ENCODE peak calls at places on chromosome 17, in nine cellular contexts. One of them, this sample, is unnamed.
A peak's percentile ranks its signal among the peaks of the same experiment; 100 is the strongest.

GRCh38 chr17:76641501-76641900 is 2.1 kb downstream of the ST6GALNAC1 start:
- DNase-seq in NCI-H2171: no peak
- DNase-seq in nephron progenitor cell: no peak
- DNase-seq in substantia nigra: no peak
- DNase-seq in stimulated activated naive CD4-positive, alpha-beta T cell: no peak
- DNase-seq in stimulated activated naive CD8-positive, alpha-beta T cell treated with anti-CD3 and anti-CD28 coated beads, Interleukin-15, amount 100 ng/mL, for 72 hours: no peak
- DNase-seq in naive thymus-derived CD8-positive, alpha-beta T cell: no peak
- DNase-seq in endothelial cell: no peak
- DNase-seq in stimulated activated CD8-positive, alpha-beta memory T cell treated with anti-CD3 and anti-CD28 coated beads, Interleukin-7, amount 100 ng/mL, for 4 hours: no peak
- DNase-seq in this sample: no peak

GRCh38 chr17:58693751-58694150 is 1.3 kb downstream of the RAD51C start:
- DNase-seq in substantia nigra: no peak
- DNase-seq in stimulated activated naive CD8-positive, alpha-beta T cell treated with anti-CD3 and anti-CD28 coated beads, Interleukin-15, amount 100 ng/mL, for 72 hours: no peak
- DNase-seq in stimulated activated naive CD4-positive, alpha-beta T cell: no peak
- DNase-seq in NCI-H2171: no peak
- DNase-seq in stimulated activated CD8-positive, alpha-beta memory T cell treated with anti-CD3 and anti-CD28 coated beads, Interleukin-7, amount 100 ng/mL, for 4 hours: no peak
- DNase-seq in naive thymus-derived CD8-positive, alpha-beta T cell: no peak
- DNase-seq in nephron progenitor cell: no peak
- DNase-seq in endothelial cell: no peak
- DNase-seq in this sample: no peak

GRCh38 chr17:81245024-81245664 is 6.0 kb downstream of the NDUFAF8 start:
- DNase-seq in endothelial cell: no peak
- DNase-seq in NCI-H2171: no peak
- DNase-seq in stimulated activated CD8-positive, alpha-beta memory T cell treated with anti-CD3 and anti-CD28 coated beads, Interleukin-7, amount 100 ng/mL, for 4 hours: no peak
- DNase-seq in stimulated activated naive CD4-positive, alpha-beta T cell: no peak
- DNase-seq in substantia nigra: no peak
- DNase-seq in naive thymus-derived CD8-positive, alpha-beta T cell: no peak
- DNase-seq in stimulated activated naive CD8-positive, alpha-beta T cell treated with anti-CD3 and anti-CD28 coated beads, Interleukin-15, amount 100 ng/mL, for 72 hours: no peak
- DNase-seq in nephron progenitor cell: peak; percentile 36
- DNase-seq in this sample: no peak

GRCh38 chr17:7842380-7842949 is 8.4 kb downstream of the KDM6B start:
- DNase-seq in endothelial cell: no peak
- DNase-seq in naive thymus-derived CD8-positive, alpha-beta T cell: peak; percentile 93
- DNase-seq in stimulated activated CD8-positive, alpha-beta memory T cell treated with anti-CD3 and anti-CD28 coated beads, Interleukin-7, amount 100 ng/mL, for 4 hours: peak; percentile 98
- DNase-seq in NCI-H2171: peak; percentile 52
- DNase-seq in substantia nigra: peak; percentile 59
- DNase-seq in nephron progenitor cell: no peak
- DNase-seq in stimulated activated naive CD4-positive, alpha-beta T cell: peak; percentile 89
- DNase-seq in stimulated activated naive CD8-positive, alpha-beta T cell treated with anti-CD3 and anti-CD28 coated beads, Interleukin-15, amount 100 ng/mL, for 72 hours: peak; percentile 97
- DNase-seq in this sample: peak; percentile 64

GRCh38 chr17:1693339-1693738 is 8.7 kb upstream of the PRPF8 start:
- DNase-seq in stimulated activated CD8-positive, alpha-beta memory T cell treated with anti-CD3 and anti-CD28 coated beads, Interleukin-7, amount 100 ng/mL, for 4 hours: no peak
- DNase-seq in NCI-H2171: no peak
- DNase-seq in substantia nigra: no peak
- DNase-seq in stimulated activated naive CD4-positive, alpha-beta T cell: no peak
- DNase-seq in stimulated activated naive CD8-positive, alpha-beta T cell treated with anti-CD3 and anti-CD28 coated beads, Interleukin-15, amount 100 ng/mL, for 72 hours: no peak
- DNase-seq in naive thymus-derived CD8-positive, alpha-beta T cell: no peak
- DNase-seq in endothelial cell: no peak
- DNase-seq in nephron progenitor cell: no peak
- DNase-seq in this sample: no peak

GRCh38 chr17:4708436-4708835 is 2.0 kb upstream of the ARRB2 start:
- DNase-seq in endothelial cell: no peak
- DNase-seq in stimulated activated CD8-positive, alpha-beta memory T cell treated with anti-CD3 and anti-CD28 coated beads, Interleukin-7, amount 100 ng/mL, for 4 hours: peak; percentile 26
- DNase-seq in naive thymus-derived CD8-positive, alpha-beta T cell: peak; percentile 63
- DNase-seq in nephron progenitor cell: no peak
- DNase-seq in stimulated activated naive CD8-positive, alpha-beta T cell treated with anti-CD3 and anti-CD28 coated beads, Interleukin-15, amount 100 ng/mL, for 72 hours: peak; percentile 84
- DNase-seq in stimulated activated naive CD4-positive, alpha-beta T cell: peak; percentile 63
- DNase-seq in NCI-H2171: no peak
- DNase-seq in substantia nigra: no peak
- DNase-seq in this sample: no peak

GRCh38 chr17:5138616-5139453 is 23.0 kb downstream of the USP6 start:
- DNase-seq in stimulated activated naive CD4-positive, alpha-beta T cell: no peak
- DNase-seq in NCI-H2171: no peak
- DNase-seq in naive thymus-derived CD8-positive, alpha-beta T cell: no peak
- DNase-seq in endothelial cell: no peak
- DNase-seq in stimulated activated CD8-positive, alpha-beta memory T cell treated with anti-CD3 and anti-CD28 coated beads, Interleukin-7, amount 100 ng/mL, for 4 hours: no peak
- DNase-seq in substantia nigra: no peak
- DNase-seq in stimulated activated naive CD8-positive, alpha-beta T cell treated with anti-CD3 and anti-CD28 coated beads, Interleukin-15, amount 100 ng/mL, for 72 hours: no peak
- DNase-seq in nephron progenitor cell: no peak
- DNase-seq in this sample: no peak

GRCh38 chr17:77312786-77313599 is 172.2 kb downstream of the SEC14L1 start:
- DNase-seq in naive thymus-derived CD8-positive, alpha-beta T cell: no peak
- DNase-seq in stimulated activated CD8-positive, alpha-beta memory T cell treated with anti-CD3 and anti-CD28 coated beads, Interleukin-7, amount 100 ng/mL, for 4 hours: no peak
- DNase-seq in stimulated activated naive CD4-positive, alpha-beta T cell: no peak
- DNase-seq in stimulated activated naive CD8-positive, alpha-beta T cell treated with anti-CD3 and anti-CD28 coated beads, Interleukin-15, amount 100 ng/mL, for 72 hours: no peak
- DNase-seq in endothelial cell: no peak
- DNase-seq in substantia nigra: no peak
- DNase-seq in nephron progenitor cell: no peak
- DNase-seq in NCI-H2171: no peak
- DNase-seq in this sample: peak; percentile 22

GRCh38 chr17:38871992-38872605 is 2.2 kb downstream of the LASP1 start:
- DNase-seq in nephron progenitor cell: no peak
- DNase-seq in endothelial cell: no peak
- DNase-seq in stimulated activated naive CD4-positive, alpha-beta T cell: no peak
- DNase-seq in stimulated activated naive CD8-positive, alpha-beta T cell treated with anti-CD3 and anti-CD28 coated beads, Interleukin-15, amount 100 ng/mL, for 72 hours: no peak
- DNase-seq in substantia nigra: no peak
- DNase-seq in NCI-H2171: no peak
- DNase-seq in naive thymus-derived CD8-positive, alpha-beta T cell: no peak
- DNase-seq in stimulated activated CD8-positive, alpha-beta memory T cell treated with anti-CD3 and anti-CD28 coated beads, Interleukin-7, amount 100 ng/mL, for 4 hours: no peak
- DNase-seq in this sample: no peak

GRCh38 chr17:31627960-31628359 is 231.1 kb downstream of the COPRS start:
- DNase-seq in substantia nigra: no peak
- DNase-seq in nephron progenitor cell: no peak
- DNase-seq in stimulated activated CD8-positive, alpha-beta memory T cell treated with anti-CD3 and anti-CD28 coated beads, Interleukin-7, amount 100 ng/mL, for 4 hours: no peak
- DNase-seq in stimulated activated naive CD4-positive, alpha-beta T cell: no peak
- DNase-seq in endothelial cell: no peak
- DNase-seq in stimulated activated naive CD8-positive, alpha-beta T cell treated with anti-CD3 and anti-CD28 coated beads, Interleukin-15, amount 100 ng/mL, for 72 hours: no peak
- DNase-seq in NCI-H2171: no peak
- DNase-seq in naive thymus-derived CD8-positive, alpha-beta T cell: no peak
- DNase-seq in this sample: no peak

GRCh38 chr17:49223168-49223516 is 7.4 kb downstream of the PHOSPHO1 start:
- DNase-seq in nephron progenitor cell: no peak
- DNase-seq in naive thymus-derived CD8-positive, alpha-beta T cell: no peak
- DNase-seq in substantia nigra: no peak
- DNase-seq in stimulated activated naive CD8-positive, alpha-beta T cell treated with anti-CD3 and anti-CD28 coated beads, Interleukin-15, amount 100 ng/mL, for 72 hours: no peak
- DNase-seq in endothelial cell: no peak
- DNase-seq in stimulated activated naive CD4-positive, alpha-beta T cell: no peak
- DNase-seq in stimulated activated CD8-positive, alpha-beta memory T cell treated with anti-CD3 and anti-CD28 coated beads, Interleukin-7, amount 100 ng/mL, for 4 hours: no peak
- DNase-seq in NCI-H2171: no peak
- DNase-seq in this sample: no peak

GRCh38 chr17:72853438-72854415 is 238.8 kb downstream of the SLC39A11 start:
- DNase-seq in stimulated activated naive CD8-positive, alpha-beta T cell treated with anti-CD3 and anti-CD28 coated beads, Interleukin-15, amount 100 ng/mL, for 72 hours: no peak
- DNase-seq in nephron progenitor cell: no peak
- DNase-seq in substantia nigra: no peak
- DNase-seq in endothelial cell: no peak
- DNase-seq in NCI-H2171: no peak
- DNase-seq in stimulated activated naive CD4-positive, alpha-beta T cell: no peak
- DNase-seq in stimulated activated CD8-positive, alpha-beta memory T cell treated with anti-CD3 and anti-CD28 coated beads, Interleukin-7, amount 100 ng/mL, for 4 hours: no peak
- DNase-seq in naive thymus-derived CD8-positive, alpha-beta T cell: no peak
- DNase-seq in this sample: no peak

GRCh38 chr17:77802811-77803220 is 155.7 kb upstream of the TNRC6C start:
- DNase-seq in NCI-H2171: peak; percentile 87
- DNase-seq in stimulated activated CD8-positive, alpha-beta memory T cell treated with anti-CD3 and anti-CD28 coated beads, Interleukin-7, amount 100 ng/mL, for 4 hours: no peak
- DNase-seq in naive thymus-derived CD8-positive, alpha-beta T cell: no peak
- DNase-seq in nephron progenitor cell: peak; percentile 47
- DNase-seq in stimulated activated naive CD8-positive, alpha-beta T cell treated with anti-CD3 and anti-CD28 coated beads, Interleukin-15, amount 100 ng/mL, for 72 hours: no peak
- DNase-seq in endothelial cell: peak; percentile 34
- DNase-seq in substantia nigra: no peak
- DNase-seq in stimulated activated naive CD4-positive, alpha-beta T cell: no peak
- DNase-seq in this sample: no peak

This sample was measured in amygdala.